ENCODE peak calls at places on chromosomes 12 and 14, in eight cellular contexts. H is omental fat pad; C is sigmoid colon; Y is left cardiac atrium; D is activated naive CD4-positive, alpha-beta T cell treated with anti-CD3 and anti-CD28 coated beads for 36 hours; G is germinal center; R is Peyer's patch; Q is activated naive CD8-positive, alpha-beta T cell treated with anti-CD3 and anti-CD28 coated beads for 36 hours. L is an unnamed sample.

GRCh38 chr12:99920561-99920960 is 64.2 kb downstream of the ANKS1B start:
- DNase-seq in H (no peak), C (no peak), Y (no peak), D (no peak), G (no peak), R (no peak), Q (no peak), L (no peak)

GRCh38 chr12:106819991-106820390 is 45.5 kb downstream of the RIC8B start:
- DNase-seq in H (no peak), C (no peak), Y (no peak), D (no peak), G (no peak), R (no peak), Q (no peak), L (no peak)

GRCh38 chr14:69043598-69044267 is 64.6 kb upstream of the ACTN1 start:
- DNase-seq in H (no peak), C (peak), Y (peak), D (no peak), G (no peak), R (no peak), Q (no peak), L (no peak)

GRCh38 chr14:95220663-95221231 is 63.4 kb upstream of the DICER1 start:
- DNase-seq in H (no peak), C (peak), Y (no peak), D (no peak), G (no peak), R (no peak), Q (no peak), L (no peak)

GRCh38 chr14:22011243-22011642 is 337.6 kb upstream of the OR4E1 start:
- DNase-seq in H (no peak), C (no peak), Y (no peak), D (no peak), G (no peak), R (no peak), Q (no peak), L (no peak)

GRCh38 chr12:116592116-116592637 is 33.0 kb downstream of the MAP1LC3B2 start:
- DNase-seq in H (no peak), C (no peak), Y (peak), D (no peak), G (no peak), R (peak), Q (no peak), L (no peak)

GRCh38 chr14:55911794-55912193 is 206.4 kb upstream of the PELI2 start:
- DNase-seq in H (no peak), C (no peak), Y (no peak), D (no peak), G (no peak), R (no peak), Q (no peak), L (no peak)

GRCh38 chr14:77970646-77971045 is 170.7 kb downstream of the ADCK1 start:
- DNase-seq in H (no peak), C (no peak), Y (no peak), D (no peak), G (no peak), R (no peak), Q (no peak), L (no peak)

GRCh38 chr12:26340649-26341048 is 145.3 kb downstream of the SSPN start:
- DNase-seq in H (no peak), C (no peak), Y (no peak), D (no peak), G (peak), R (no peak), Q (no peak), L (no peak)

GRCh38 chr14:86781111-86781510 is 1211.9 kb downstream of the GALC start:
- DNase-seq in H (no peak), C (no peak), Y (no peak), D (no peak), G (no peak), R (no peak), Q (no peak), L (no peak)

GRCh38 chr14:63134801-63135200 is 69.4 kb upstream of the RHOJ start:
- DNase-seq in H (no peak), C (no peak), Y (no peak), D (no peak), G (no peak), R (no peak), Q (no peak), L (no peak)

L was measured in NCI-H2227 treated with DMSO at 0.1 percent for 48 hours.